ENCODE peak calls at places on chromosomes 4 and X, in seven cellular contexts. O, Q, C, W, L, Y and K are unnamed samples. For H3K4me1 and H3K27me3, the result is how much of the 10 kb centered on the place peaks cover.

GRCh38 chrX:66674506-66674905 is 35.6 kb upstream of the EDA2R start:
- DNase-seq in O (no peak), Q (no peak), C (no peak), W (no peak), L (no peak), Y (no peak), K (no peak)

GRCh38 chr4:82780398-82781231 is 18.0 kb downstream of the SCD5 start:
- DNase-seq in O (no peak), Q (peak), C (peak), W (peak), L (peak), Y (no peak), K (no peak)

GRCh38 chr4:174096999-174097398 is 186.5 kb downstream of the FBXO8 start:
- DNase-seq in O (no peak), Q (no peak), C (no peak), W (no peak), L (no peak), Y (no peak), K (no peak)

GRCh38 chr4:137116144-137116543 is 416.1 kb downstream of the PCDH18 start:
- DNase-seq in O (peak), Q (no peak), C (no peak), W (no peak), L (no peak), Y (no peak), K (no peak)

GRCh38 chr4:118270492-118270891 is 82.3 kb downstream of the PRSS12 start:
- DNase-seq in O (peak), Q (no peak), C (no peak), W (no peak), L (peak), Y (peak), K (peak)

GRCh38 chr4:108144451-108144850 is 24.3 kb downstream of the LEF1 start:
- DNase-seq in O (no peak), Q (no peak), C (no peak), W (no peak), L (no peak), Y (no peak), K (peak)

GRCh38 chr4:19678763-19679162 is 572.9 kb upstream of the SLIT2 start:
- DNase-seq in O (peak), Q (no peak), C (no peak), W (no peak), L (peak), Y (no peak), K (no peak)

GRCh38 chrX:103640401-103641155 is 11.8 kb downstream of the TCEAL1 start:
- DNase-seq in O (peak), Q (no peak), C (no peak), W (no peak), L (peak), Y (no peak), K (no peak)

GRCh38 chr4:121668368-121669162 is 28.2 kb downstream of the ANXA5 start:
- DNase-seq in O (peak), Q (no peak), C (no peak), W (no peak), L (peak), Y (no peak), K (no peak)

GRCh38 chrX:21638311-21638710 is 19.8 kb downstream of the KLHL34 start:
- DNase-seq in O (peak), Q (no peak), C (no peak), W (no peak), L (peak), Y (no peak), K (no peak)

GRCh38 chr4:12036450-12036849 is 607.8 kb upstream of the HS3ST1 start:
- DNase-seq in O (no peak), Q (no peak), C (no peak), W (no peak), L (no peak), Y (no peak), K (no peak)

GRCh38 chr4:6308890-6309643 is 39.4 kb downstream of the WFS1 start:
- DNase-seq in O (no peak), Q (no peak), C (no peak), W (no peak), L (no peak), Y (no peak), K (peak)

GRCh38 chrX:119755981-119756533 is 2.3 kb upstream of the SOWAHD start:
- DNase-seq in O (no peak), Q (no peak), C (no peak), W (peak), L (peak), Y (no peak), K (peak)

DNA sequence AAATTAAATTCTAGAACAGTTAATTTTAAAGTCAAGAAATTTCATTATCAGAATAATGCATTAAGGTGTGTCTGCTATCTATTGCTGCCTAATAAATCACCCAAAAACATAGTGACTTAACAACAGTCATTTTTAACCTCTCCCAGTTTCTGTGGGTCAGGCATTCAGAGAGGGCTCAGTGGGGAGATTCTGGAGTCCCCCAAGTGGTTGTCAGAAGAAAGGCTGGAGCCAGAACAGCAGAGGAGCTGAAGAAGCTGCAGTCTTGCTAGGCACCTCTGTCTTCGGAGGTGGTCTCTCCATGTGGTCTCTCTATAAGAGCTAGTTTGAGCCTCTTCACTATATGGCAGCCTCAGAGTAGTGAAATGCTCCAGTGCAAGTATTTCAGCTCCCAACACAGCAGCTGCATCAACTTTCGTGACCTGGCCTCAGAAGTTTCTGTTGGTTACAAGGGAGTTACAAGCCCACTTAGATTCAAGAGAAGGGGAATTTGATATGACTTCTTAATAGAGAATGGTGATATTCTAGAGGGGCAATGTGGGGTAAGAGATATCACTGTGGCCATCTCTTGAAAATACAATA is 9.4 kb upstream of the HOPX start:
- DNase-seq in O (no peak), Q (no peak), C (no peak), W (no peak), L (no peak), Y (no peak), K (no peak)
- H3K4me1 ChIP-seq in O (under half), Q (under half), C (under half), W (under half), L (under half), Y (under half), K (under half)

DNA sequence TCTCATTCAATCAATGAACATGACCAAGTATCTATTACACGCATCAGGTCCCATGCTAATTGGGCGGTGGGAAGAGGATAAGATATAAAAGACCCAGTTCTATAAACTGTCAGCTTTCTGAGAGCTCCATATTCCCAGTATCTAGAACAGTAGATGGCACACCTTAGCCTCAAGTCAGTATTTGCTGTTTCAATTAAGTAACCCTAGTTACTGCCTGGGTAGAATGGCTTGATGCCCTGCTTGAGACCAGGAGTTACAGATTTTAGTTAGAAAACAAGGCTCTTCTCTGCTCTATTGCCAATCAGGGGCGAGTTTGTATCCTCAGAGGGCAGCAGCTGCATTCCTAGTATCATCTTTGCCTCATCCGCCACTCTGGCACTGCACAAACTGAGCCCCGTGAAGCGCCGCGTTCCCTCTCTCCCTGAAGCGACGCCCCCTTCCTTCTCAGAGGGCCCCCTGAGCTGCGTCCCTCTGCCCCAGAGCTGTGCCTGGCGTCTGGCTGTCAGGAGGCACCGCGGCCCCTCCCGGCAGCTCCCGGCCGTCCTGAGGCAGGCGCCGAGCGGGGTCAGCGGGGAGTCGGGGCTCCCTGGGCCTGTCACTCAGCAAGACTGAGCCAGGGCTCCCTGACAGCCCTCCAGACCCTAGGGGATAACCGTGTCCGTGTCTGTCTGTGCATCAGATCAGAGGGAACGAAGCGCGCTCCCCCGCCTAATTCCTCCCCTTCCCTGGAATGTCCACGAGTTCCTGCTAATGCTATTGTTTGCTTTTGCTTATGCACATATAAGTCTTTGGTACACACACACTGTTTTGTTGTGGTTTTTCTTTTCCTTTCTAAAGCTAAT is 212.4 kb upstream of the TTC29 start:
- DNase-seq in O (no peak), Q (peak), C (no peak), W (peak), L (peak), Y (no peak), K (no peak)
- H3K4me3 ChIP-seq in O (peak), Q (peak), C (peak), W (peak), L (peak), Y (no peak), K (no peak)

DNA sequence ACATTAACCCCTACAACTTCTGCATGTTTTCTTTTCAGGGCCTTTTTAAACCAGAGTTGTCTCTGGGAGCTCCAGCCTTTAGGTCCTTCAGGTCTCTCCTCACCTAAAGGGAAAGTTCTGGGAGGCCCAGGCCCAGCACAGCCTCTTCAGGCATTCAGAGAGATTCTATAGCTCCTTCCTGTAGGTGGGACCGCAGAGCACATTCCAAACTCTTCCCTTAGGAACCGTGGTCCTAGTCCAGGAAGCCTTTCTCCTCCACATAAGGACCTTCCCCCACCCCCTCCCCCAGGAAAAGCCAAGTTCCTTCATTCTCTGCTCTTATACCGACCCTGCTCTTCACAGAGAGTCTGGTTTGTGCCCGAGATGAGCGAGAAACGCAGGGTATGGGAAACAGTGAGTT is 14.8 kb downstream of the NKX6-1 start:
- DNase-seq in O (no peak), Q (no peak), C (no peak), W (no peak), L (no peak), Y (no peak), K (no peak)
- H3K27me3 ChIP-seq in O (under half), Q (under half), C (under half), W (half or more), L (half or more), Y (under half), K (under half)

DNA sequence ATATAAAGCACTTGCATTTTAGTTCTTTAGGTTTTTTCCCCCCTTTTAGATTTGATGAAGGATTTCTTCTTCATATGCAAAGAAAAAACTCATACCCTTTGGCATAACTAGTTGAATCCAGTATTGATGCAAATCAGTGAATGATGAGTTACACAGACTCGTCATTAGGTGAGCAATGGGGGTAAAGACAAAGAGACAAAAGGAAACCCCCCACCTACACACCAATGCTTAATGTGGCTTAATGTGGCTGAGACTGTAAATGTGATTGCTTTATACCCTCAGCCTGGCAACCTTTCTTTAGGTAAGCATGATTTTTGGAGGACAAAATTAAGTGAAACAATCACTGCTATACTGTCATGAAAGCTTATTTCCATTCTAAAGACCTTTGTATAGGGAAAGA is 39.5 kb downstream of the CD40LG start:
- DNase-seq in O (no peak), Q (no peak), C (no peak), W (no peak), L (no peak), Y (no peak), K (no peak)
- H3K4me1 ChIP-seq in O (under half), Q (under half), C (under half), W (under half), L (under half), Y (under half), K (under half)

GRCh38 chrX:100635040-100635439 is 1.6 kb downstream of the TSPAN6 start:
- DNase-seq in O (no peak), Q (no peak), C (no peak), W (no peak), L (no peak), Y (no peak), K (no peak)
- H3K4me3 ChIP-seq in O (no peak), Q (no peak), C (no peak), W (no peak), L (no peak), Y (no peak), K (no peak)

GRCh38 chr4:2390146-2390545 is 28.3 kb downstream of the ZFYVE28 start:
- DNase-seq in O (no peak), Q (no peak), C (no peak), W (no peak), L (no peak), Y (peak), K (no peak)

GRCh38 chr4:2387829-2388228 is 30.6 kb downstream of the ZFYVE28 start:
- DNase-seq in O (no peak), Q (no peak), C (no peak), W (no peak), L (no peak), Y (peak), K (no peak)

GRCh38 chr4:2387205-2387604 is 31.2 kb downstream of the ZFYVE28 start:
- DNase-seq in O (no peak), Q (no peak), C (no peak), W (no peak), L (no peak), Y (no peak), K (no peak)

GRCh38 chr4:2389691-2390090 is 28.8 kb downstream of the ZFYVE28 start:
- DNase-seq in O (no peak), Q (no peak), C (no peak), W (no peak), L (no peak), Y (no peak), K (no peak)

DNA sequence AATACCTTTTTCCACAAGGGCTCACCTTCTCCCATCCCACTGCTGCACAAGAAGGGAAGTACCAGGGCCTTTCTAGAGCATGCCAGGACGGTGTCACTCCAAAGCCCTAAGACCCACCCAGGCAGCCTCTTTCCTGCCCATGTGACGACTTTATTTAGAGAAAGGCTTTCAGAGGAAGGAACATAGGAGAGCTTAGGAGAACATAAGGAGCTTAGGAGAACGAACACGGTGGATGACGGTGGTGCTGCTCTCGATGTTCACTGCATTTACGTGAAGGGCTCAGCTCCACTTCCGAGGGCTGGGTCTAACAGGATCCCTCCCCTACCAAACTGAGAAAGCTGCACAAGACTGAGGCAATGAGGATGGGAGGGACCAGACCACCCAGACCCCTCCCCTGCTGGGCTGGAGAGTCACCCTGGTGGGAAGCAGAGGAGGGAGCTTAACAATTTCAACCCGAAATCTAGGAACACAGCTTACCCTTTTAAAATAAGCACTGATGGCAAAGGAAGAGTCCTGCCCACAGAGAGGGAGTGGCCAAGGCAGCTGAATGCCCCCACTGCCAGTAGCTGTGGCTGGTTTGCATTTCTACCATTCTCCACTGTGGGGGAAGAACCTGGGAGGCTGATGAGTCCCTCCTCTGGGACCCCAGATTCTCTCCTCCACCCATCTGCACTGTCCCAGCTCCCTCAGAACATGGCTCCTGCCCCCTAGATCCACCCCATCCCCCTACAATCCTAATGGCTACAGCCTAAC is 29.8 kb downstream of the ZFYVE28 start:
- DNase-seq in O (no peak), Q (no peak), C (no peak), W (no peak), L (peak), Y (no peak), K (no peak)
- H3K27me3 ChIP-seq in O (under half), Q (under half), C (under half), W (under half), L (under half), Y (under half), K (under half)

GRCh38 chr4:1463927-1464540 is 57.8 kb upstream of the NKX1-1 start:
- DNase-seq in O (no peak), Q (peak), C (no peak), W (no peak), L (no peak), Y (no peak), K (no peak)
- H3K4me1 ChIP-seq in O (under half), Q (under half), C (under half), W (under half), L (under half), Y (under half), K (under half)

GRCh38 chr4:139816856-139817255 is 151.2 kb downstream of the MGST2 start:
- DNase-seq in O (no peak), Q (no peak), C (no peak), W (no peak), L (no peak), Y (no peak), K (no peak)
- H3K4me3 ChIP-seq in O (no peak), Q (no peak), C (no peak), W (no peak), L (no peak), Y (no peak), K (no peak)